ENCODE peak calls at places on chromosome 6, in eight cellular contexts. One of them, this sample, is unnamed.

GRCh38 chr6:30156262-30156599 is 4.8 kb downstream of the TRIM10 start:
- DNase-seq in astrocyte of the spinal cord: no peak
- DNase-seq in activated CD8-positive, alpha-beta memory T cell treated with anti-CD3 and anti-CD28 coated beads for 48 hours: no peak
- DNase-seq in fibroblast of mammary gland: peak; percentile 67
- DNase-seq in activated T-cell treated with anti-CD3 and anti-CD28 coated beads for 1 hour: no peak
- DNase-seq in activated naive CD4-positive, alpha-beta T cell: no peak
- DNase-seq in EL: peak; percentile 73
- DNase-seq in ELR: peak; percentile 55
- DNase-seq in this sample: no peak

GRCh38 chr6:164163239-164163638 is 748.7 kb downstream of the QKI start:
- DNase-seq in activated T-cell treated with anti-CD3 and anti-CD28 coated beads for 1 hour: no peak
- DNase-seq in activated CD8-positive, alpha-beta memory T cell treated with anti-CD3 and anti-CD28 coated beads for 48 hours: no peak
- DNase-seq in activated naive CD4-positive, alpha-beta T cell: no peak
- DNase-seq in fibroblast of mammary gland: no peak
- DNase-seq in EL: no peak
- DNase-seq in astrocyte of the spinal cord: no peak
- DNase-seq in ELR: no peak
- DNase-seq in this sample: no peak

GRCh38 chr6:139996253-139996834 is 621.9 kb upstream of the CITED2 start:
- DNase-seq in activated naive CD4-positive, alpha-beta T cell: no peak
- DNase-seq in activated CD8-positive, alpha-beta memory T cell treated with anti-CD3 and anti-CD28 coated beads for 48 hours: no peak
- DNase-seq in activated T-cell treated with anti-CD3 and anti-CD28 coated beads for 1 hour: no peak
- DNase-seq in fibroblast of mammary gland: no peak
- DNase-seq in astrocyte of the spinal cord: no peak
- DNase-seq in ELR: no peak
- DNase-seq in EL: peak; percentile 32
- DNase-seq in this sample: peak; percentile 7

GRCh38 chr6:148415511-148416286 is 73.1 kb downstream of the SASH1 start:
- DNase-seq in activated CD8-positive, alpha-beta memory T cell treated with anti-CD3 and anti-CD28 coated beads for 48 hours: no peak
- DNase-seq in EL: no peak
- DNase-seq in astrocyte of the spinal cord: no peak
- DNase-seq in fibroblast of mammary gland: no peak
- DNase-seq in activated T-cell treated with anti-CD3 and anti-CD28 coated beads for 1 hour: no peak
- DNase-seq in ELR: no peak
- DNase-seq in activated naive CD4-positive, alpha-beta T cell: no peak
- DNase-seq in this sample: no peak

GRCh38 chr6:122399055-122399347 is 451 bp upstream of the HSF2 start:
- DNase-seq in EL: no peak
- DNase-seq in activated CD8-positive, alpha-beta memory T cell treated with anti-CD3 and anti-CD28 coated beads for 48 hours: no peak
- DNase-seq in astrocyte of the spinal cord: no peak
- DNase-seq in fibroblast of mammary gland: no peak
- DNase-seq in activated naive CD4-positive, alpha-beta T cell: no peak
- DNase-seq in activated T-cell treated with anti-CD3 and anti-CD28 coated beads for 1 hour: no peak
- DNase-seq in ELR: no peak
- DNase-seq in this sample: no peak

GRCh38 chr6:98672681-98673475 is 161.5 kb upstream of the POU3F2 start:
- DNase-seq in fibroblast of mammary gland: no peak
- DNase-seq in activated T-cell treated with anti-CD3 and anti-CD28 coated beads for 1 hour: no peak
- DNase-seq in activated CD8-positive, alpha-beta memory T cell treated with anti-CD3 and anti-CD28 coated beads for 48 hours: no peak
- DNase-seq in EL: no peak
- DNase-seq in astrocyte of the spinal cord: peak; percentile 38
- DNase-seq in activated naive CD4-positive, alpha-beta T cell: no peak
- DNase-seq in ELR: no peak
- DNase-seq in this sample: no peak

GRCh38 chr6:1191141-1191630 is 120.7 kb upstream of the FOXQ1 start:
- DNase-seq in fibroblast of mammary gland: no peak
- DNase-seq in activated naive CD4-positive, alpha-beta T cell: no peak
- DNase-seq in astrocyte of the spinal cord: no peak
- DNase-seq in activated CD8-positive, alpha-beta memory T cell treated with anti-CD3 and anti-CD28 coated beads for 48 hours: no peak
- DNase-seq in activated T-cell treated with anti-CD3 and anti-CD28 coated beads for 1 hour: no peak
- DNase-seq in ELR: no peak
- DNase-seq in EL: no peak
- DNase-seq in this sample: no peak

GRCh38 chr6:148867851-148868250 is 121.0 kb downstream of the UST start:
- DNase-seq in activated T-cell treated with anti-CD3 and anti-CD28 coated beads for 1 hour: no peak
- DNase-seq in ELR: peak; percentile 80
- DNase-seq in activated naive CD4-positive, alpha-beta T cell: no peak
- DNase-seq in activated CD8-positive, alpha-beta memory T cell treated with anti-CD3 and anti-CD28 coated beads for 48 hours: no peak
- DNase-seq in fibroblast of mammary gland: peak; percentile 83
- DNase-seq in astrocyte of the spinal cord: no peak
- DNase-seq in EL: peak; percentile 50
- DNase-seq in this sample: no peak

GRCh38 chr6:152696543-152696942 is 1.2 kb upstream of the MYCT1 start:
- DNase-seq in astrocyte of the spinal cord: peak; percentile 57
- DNase-seq in activated T-cell treated with anti-CD3 and anti-CD28 coated beads for 1 hour: no peak
- DNase-seq in activated CD8-positive, alpha-beta memory T cell treated with anti-CD3 and anti-CD28 coated beads for 48 hours: no peak
- DNase-seq in fibroblast of mammary gland: peak; percentile 66
- DNase-seq in EL: peak; percentile 86
- DNase-seq in activated naive CD4-positive, alpha-beta T cell: no peak
- DNase-seq in ELR: peak; percentile 85
- DNase-seq in this sample: no peak

GRCh38 chr6:5059036-5059896 is 25.9 kb upstream of the PPP1R3G start:
- DNase-seq in ELR: no peak
- DNase-seq in EL: no peak
- DNase-seq in activated naive CD4-positive, alpha-beta T cell: no peak
- DNase-seq in astrocyte of the spinal cord: no peak
- DNase-seq in fibroblast of mammary gland: no peak
- DNase-seq in activated CD8-positive, alpha-beta memory T cell treated with anti-CD3 and anti-CD28 coated beads for 48 hours: no peak
- DNase-seq in activated T-cell treated with anti-CD3 and anti-CD28 coated beads for 1 hour: no peak
- DNase-seq in this sample: no peak